ENCODE peak calls at places on chromosomes 5 and 9, in ten cellular contexts. One of them, this sample, is unnamed.

GRCh38 chr9:112245126-112245525 is 70.0 kb upstream of the SUSD1 start:
- DNase-seq in naive thymus-derived CD4-positive, alpha-beta T cell: no peak
- DNase-seq in caudate nucleus: no peak
- DNase-seq in NCI-H82: no peak
- DNase-seq in ovary: no peak
- DNase-seq in occipital lobe: no peak
- DNase-seq in KBM-7: no peak
- DNase-seq in CD4-positive, alpha-beta T cell: no peak
- DNase-seq in A549: no peak
- DNase-seq in body of pancreas: no peak
- DNase-seq in this sample: no peak

GRCh38 chr9:92950359-92950955 is 3.1 kb downstream of the FGD3 start:
- DNase-seq in naive thymus-derived CD4-positive, alpha-beta T cell: no peak
- DNase-seq in caudate nucleus: no peak
- DNase-seq in NCI-H82: no peak
- DNase-seq in ovary: no peak
- DNase-seq in occipital lobe: no peak
- DNase-seq in KBM-7: no peak
- DNase-seq in CD4-positive, alpha-beta T cell: no peak
- DNase-seq in A549: no peak
- DNase-seq in body of pancreas: no peak
- DNase-seq in this sample: no peak

GRCh38 chr5:109769597-109770291 is 80.0 kb downstream of the MAN2A1 start:
- DNase-seq in naive thymus-derived CD4-positive, alpha-beta T cell: no peak
- DNase-seq in caudate nucleus: no peak
- DNase-seq in NCI-H82: no peak
- DNase-seq in ovary: no peak
- DNase-seq in occipital lobe: no peak
- DNase-seq in KBM-7: no peak
- DNase-seq in CD4-positive, alpha-beta T cell: no peak
- DNase-seq in A549: peak
- DNase-seq in body of pancreas: no peak
- DNase-seq in this sample: no peak

GRCh38 chr9:37956904-37957663 is 53.2 kb upstream of the SLC25A51 start:
- DNase-seq in naive thymus-derived CD4-positive, alpha-beta T cell: no peak
- DNase-seq in caudate nucleus: no peak
- DNase-seq in NCI-H82: no peak
- DNase-seq in ovary: no peak
- DNase-seq in occipital lobe: no peak
- DNase-seq in KBM-7: no peak
- DNase-seq in CD4-positive, alpha-beta T cell: no peak
- DNase-seq in A549: no peak
- DNase-seq in body of pancreas: peak
- DNase-seq in this sample: no peak

GRCh38 chr9:88537743-88538055 is 2.7 kb downstream of the NXNL2 start:
- DNase-seq in naive thymus-derived CD4-positive, alpha-beta T cell: peak
- DNase-seq in caudate nucleus: peak
- DNase-seq in NCI-H82: no peak
- DNase-seq in ovary: peak
- DNase-seq in occipital lobe: peak
- DNase-seq in KBM-7: peak
- DNase-seq in CD4-positive, alpha-beta T cell: no peak
- DNase-seq in A549: peak
- DNase-seq in body of pancreas: peak
- DNase-seq in this sample: no peak

GRCh38 chr5:155004138-155004744 is 9.3 kb upstream of the KIF4B start:
- DNase-seq in naive thymus-derived CD4-positive, alpha-beta T cell: no peak
- DNase-seq in caudate nucleus: no peak
- DNase-seq in NCI-H82: no peak
- DNase-seq in ovary: no peak
- DNase-seq in occipital lobe: no peak
- DNase-seq in KBM-7: peak
- DNase-seq in CD4-positive, alpha-beta T cell: no peak
- DNase-seq in A549: peak
- DNase-seq in body of pancreas: peak
- DNase-seq in this sample: no peak

GRCh38 chr5:115577741-115578140 is 24.5 kb downstream of the TICAM2 start:
- DNase-seq in naive thymus-derived CD4-positive, alpha-beta T cell: no peak
- DNase-seq in caudate nucleus: no peak
- DNase-seq in NCI-H82: no peak
- DNase-seq in ovary: no peak
- DNase-seq in occipital lobe: no peak
- DNase-seq in KBM-7: no peak
- DNase-seq in CD4-positive, alpha-beta T cell: no peak
- DNase-seq in A549: no peak
- DNase-seq in body of pancreas: no peak
- DNase-seq in this sample: no peak

GRCh38 chr9:4375424-4376195 is 75.7 kb upstream of the GLIS3 start:
- DNase-seq in naive thymus-derived CD4-positive, alpha-beta T cell: peak
- DNase-seq in caudate nucleus: no peak
- DNase-seq in NCI-H82: peak
- DNase-seq in ovary: no peak
- DNase-seq in occipital lobe: no peak
- DNase-seq in KBM-7: no peak
- DNase-seq in CD4-positive, alpha-beta T cell: no peak
- DNase-seq in A549: peak
- DNase-seq in body of pancreas: no peak
- DNase-seq in this sample: no peak

GRCh38 chr5:148826082-148826971 is at the start of gene ADRB2:
- DNase-seq in naive thymus-derived CD4-positive, alpha-beta T cell: peak
- DNase-seq in caudate nucleus: peak
- DNase-seq in NCI-H82: peak
- DNase-seq in ovary: peak
- DNase-seq in occipital lobe: peak
- DNase-seq in KBM-7: peak
- DNase-seq in CD4-positive, alpha-beta T cell: peak
- DNase-seq in A549: peak
- DNase-seq in body of pancreas: peak
- DNase-seq in this sample: peak

GRCh38 chr9:93266521-93267001 is 82.6 kb downstream of the WNK2 start:
- DNase-seq in naive thymus-derived CD4-positive, alpha-beta T cell: no peak
- DNase-seq in caudate nucleus: no peak
- DNase-seq in NCI-H82: no peak
- DNase-seq in ovary: peak
- DNase-seq in occipital lobe: no peak
- DNase-seq in KBM-7: no peak
- DNase-seq in CD4-positive, alpha-beta T cell: no peak
- DNase-seq in A549: no peak
- DNase-seq in body of pancreas: no peak
- DNase-seq in this sample: no peak

GRCh38 chr9:87711857-87712800 is 13.8 kb upstream of the CTSL start:
- DNase-seq in naive thymus-derived CD4-positive, alpha-beta T cell: no peak
- DNase-seq in caudate nucleus: no peak
- DNase-seq in NCI-H82: no peak
- DNase-seq in ovary: no peak
- DNase-seq in occipital lobe: no peak
- DNase-seq in KBM-7: no peak
- DNase-seq in CD4-positive, alpha-beta T cell: no peak
- DNase-seq in A549: peak
- DNase-seq in body of pancreas: peak
- DNase-seq in this sample: no peak

GRCh38 chr9:126397056-126397455 is 70.4 kb downstream of the MVB12B start:
- DNase-seq in naive thymus-derived CD4-positive, alpha-beta T cell: peak
- DNase-seq in caudate nucleus: no peak
- DNase-seq in NCI-H82: no peak
- DNase-seq in ovary: no peak
- DNase-seq in occipital lobe: no peak
- DNase-seq in KBM-7: no peak
- DNase-seq in CD4-positive, alpha-beta T cell: peak
- DNase-seq in A549: no peak
- DNase-seq in body of pancreas: no peak
- DNase-seq in this sample: no peak

GRCh38 chr5:146395233-146395632 is 51.9 kb upstream of the TCERG1 start:
- DNase-seq in naive thymus-derived CD4-positive, alpha-beta T cell: no peak
- DNase-seq in caudate nucleus: no peak
- DNase-seq in NCI-H82: peak
- DNase-seq in ovary: no peak
- DNase-seq in occipital lobe: no peak
- DNase-seq in KBM-7: no peak
- DNase-seq in CD4-positive, alpha-beta T cell: no peak
- DNase-seq in A549: no peak
- DNase-seq in body of pancreas: no peak
- DNase-seq in this sample: no peak

GRCh38 chr5:95392593-95393182 is 1.5 kb downstream of the FAM81B start:
- DNase-seq in naive thymus-derived CD4-positive, alpha-beta T cell: no peak
- DNase-seq in caudate nucleus: no peak
- DNase-seq in NCI-H82: no peak
- DNase-seq in ovary: no peak
- DNase-seq in occipital lobe: no peak
- DNase-seq in KBM-7: peak
- DNase-seq in CD4-positive, alpha-beta T cell: no peak
- DNase-seq in A549: peak
- DNase-seq in body of pancreas: peak
- DNase-seq in this sample: no peak

GRCh38 chr5:132184588-132184987 is 43.1 kb downstream of the P4HA2 start:
- DNase-seq in naive thymus-derived CD4-positive, alpha-beta T cell: no peak
- DNase-seq in caudate nucleus: no peak
- DNase-seq in NCI-H82: peak
- DNase-seq in ovary: no peak
- DNase-seq in occipital lobe: no peak
- DNase-seq in KBM-7: no peak
- DNase-seq in CD4-positive, alpha-beta T cell: no peak
- DNase-seq in A549: peak
- DNase-seq in body of pancreas: no peak
- DNase-seq in this sample: no peak

GRCh38 chr9:76452839-76453238 is 6.1 kb upstream of the GCNT1 start:
- DNase-seq in naive thymus-derived CD4-positive, alpha-beta T cell: no peak
- DNase-seq in caudate nucleus: no peak
- DNase-seq in NCI-H82: no peak
- DNase-seq in ovary: no peak
- DNase-seq in occipital lobe: no peak
- DNase-seq in KBM-7: no peak
- DNase-seq in CD4-positive, alpha-beta T cell: no peak
- DNase-seq in A549: no peak
- DNase-seq in body of pancreas: no peak
- DNase-seq in this sample: no peak

GRCh38 chr9:124960409-124960752 is 19.5 kb upstream of the GOLGA1 start:
- DNase-seq in naive thymus-derived CD4-positive, alpha-beta T cell: no peak
- DNase-seq in caudate nucleus: no peak
- DNase-seq in NCI-H82: no peak
- DNase-seq in ovary: no peak
- DNase-seq in occipital lobe: no peak
- DNase-seq in KBM-7: no peak
- DNase-seq in CD4-positive, alpha-beta T cell: no peak
- DNase-seq in A549: peak
- DNase-seq in body of pancreas: no peak
- DNase-seq in this sample: no peak

GRCh38 chr9:136081113-136081825 is 13.8 kb downstream of the NACC2 start:
- DNase-seq in naive thymus-derived CD4-positive, alpha-beta T cell: no peak
- DNase-seq in caudate nucleus: no peak
- DNase-seq in NCI-H82: no peak
- DNase-seq in ovary: no peak
- DNase-seq in occipital lobe: no peak
- DNase-seq in KBM-7: no peak
- DNase-seq in CD4-positive, alpha-beta T cell: no peak
- DNase-seq in A549: no peak
- DNase-seq in body of pancreas: no peak
- DNase-seq in this sample: no peak

GRCh38 chr9:133581553-133582343 is 27.4 kb downstream of the FAM163B start:
- DNase-seq in naive thymus-derived CD4-positive, alpha-beta T cell: no peak
- DNase-seq in caudate nucleus: no peak
- DNase-seq in NCI-H82: no peak
- DNase-seq in ovary: peak
- DNase-seq in occipital lobe: no peak
- DNase-seq in KBM-7: no peak
- DNase-seq in CD4-positive, alpha-beta T cell: no peak
- DNase-seq in A549: no peak
- DNase-seq in body of pancreas: no peak
- DNase-seq in this sample: no peak